ENCODE peak calls at places on chromosomes 1 and 21, in four cellular contexts. C is IMR-90, E is H9, H is mesendoderm. X is an unnamed sample.

GRCh38 chr1:61742620-61743431 is 546 bp downstream of the PATJ start:
- DNase-seq in C (peak), E (peak), H (peak), X (peak)

GRCh38 chr1:163241716-163242115 is 39.0 kb upstream of the RGS5 start:
- DNase-seq in C (no peak), E (no peak), H (no peak), X (no peak)

GRCh38 chr1:11350265-11350664 is 77.3 kb downstream of the UBIAD1 start:
- DNase-seq in C (no peak), E (no peak), H (no peak), X (no peak)

GRCh38 chr1:160619742-160620277 is 27.0 kb downstream of the SLAMF1 start:
- DNase-seq in C (no peak), E (no peak), H (peak), X (no peak)

GRCh38 chr1:90114521-90115141 is 119.7 kb downstream of the ZNF326 start:
- DNase-seq in C (peak), E (no peak), H (peak), X (no peak)

GRCh38 chr1:88394958-88395357 is 289.1 kb upstream of the PKN2 start:
- DNase-seq in C (no peak), E (no peak), H (peak), X (no peak)

GRCh38 chr1:72781038-72781437 is 498.7 kb upstream of the NEGR1 start:
- DNase-seq in C (no peak), E (no peak), H (no peak), X (no peak)

GRCh38 chr1:97745912-97746311 is 174.9 kb downstream of the DPYD start:
- DNase-seq in C (peak), E (no peak), H (peak), X (no peak)

GRCh38 chr1:173093721-173094450 is 43.1 kb upstream of the TNFSF18 start:
- DNase-seq in C (no peak), E (no peak), H (no peak), X (no peak)

GRCh38 chr1:173276922-173277800 is 70.0 kb upstream of the TNFSF4 start:
- DNase-seq in C (no peak), E (no peak), H (no peak), X (no peak)

GRCh38 chr1:18751425-18751824 is 108.0 kb downstream of the TAS1R2 start:
- DNase-seq in C (no peak), E (no peak), H (no peak), X (no peak)

GRCh38 chr1:171220551-171221175 is 27.6 kb upstream of the FMO1 start:
- DNase-seq in C (peak), E (peak), H (peak), X (peak)

GRCh38 chr21:46569071-46569470 is 35.8 kb downstream of the S100B start:
- DNase-seq in C (peak), E (no peak), H (no peak), X (no peak)

GRCh38 chr1:111476761-111477309 is 3.1 kb downstream of the C1orf162 start:
- DNase-seq in C (no peak), E (no peak), H (no peak), X (no peak)

GRCh38 chr1:8015036-8015808 is 10.9 kb downstream of the ERRFI1 start:
- DNase-seq in C (peak), E (no peak), H (peak), X (no peak)

GRCh38 chr1:19504796-19505693 is 19.7 kb upstream of the CAPZB start:
- DNase-seq in C (peak), E (no peak), H (no peak), X (no peak)

GRCh38 chr1:232012773-232013386 is 386.3 kb downstream of the DISC1 start:
- DNase-seq in C (peak), E (no peak), H (no peak), X (no peak)

GRCh38 chr21:29130234-29130993 is at the start of gene MAP3K7CL:
- DNase-seq in C (peak), E (no peak), H (peak), X (no peak)

GRCh38 chr1:188889166-188889565 is 1588.5 kb downstream of the BRINP3 start:
- DNase-seq in C (no peak), E (no peak), H (no peak), X (no peak)
- H3K56ac ChIP-seq in C (no peak), E (no peak), H (no peak), X (no peak)

DNA sequence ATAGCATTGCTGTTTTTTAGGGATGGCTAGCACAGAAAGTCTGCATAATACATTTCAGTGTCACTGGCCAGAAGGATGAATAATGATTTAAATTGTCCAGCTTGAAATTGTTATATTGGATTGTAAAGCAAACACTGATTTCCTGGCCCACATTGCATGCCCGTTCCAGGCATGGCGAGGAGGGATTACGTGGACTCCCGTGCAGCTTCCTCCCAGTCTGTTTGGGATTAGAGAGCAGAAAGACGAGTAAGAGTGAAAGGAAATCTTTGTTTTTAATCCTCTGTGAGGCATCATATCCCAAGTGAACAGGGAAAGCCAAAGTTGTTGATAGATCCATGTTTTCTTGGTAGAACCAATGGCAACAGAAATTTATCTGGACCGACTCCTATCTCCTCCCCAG is 8.4 kb downstream of the TRIM58 start:
- DNase-seq in C (no peak), E (no peak), H (no peak), X (no peak)
- H3K56ac ChIP-seq in C (no peak), E (no peak), H (no peak), X (no peak)

DNA sequence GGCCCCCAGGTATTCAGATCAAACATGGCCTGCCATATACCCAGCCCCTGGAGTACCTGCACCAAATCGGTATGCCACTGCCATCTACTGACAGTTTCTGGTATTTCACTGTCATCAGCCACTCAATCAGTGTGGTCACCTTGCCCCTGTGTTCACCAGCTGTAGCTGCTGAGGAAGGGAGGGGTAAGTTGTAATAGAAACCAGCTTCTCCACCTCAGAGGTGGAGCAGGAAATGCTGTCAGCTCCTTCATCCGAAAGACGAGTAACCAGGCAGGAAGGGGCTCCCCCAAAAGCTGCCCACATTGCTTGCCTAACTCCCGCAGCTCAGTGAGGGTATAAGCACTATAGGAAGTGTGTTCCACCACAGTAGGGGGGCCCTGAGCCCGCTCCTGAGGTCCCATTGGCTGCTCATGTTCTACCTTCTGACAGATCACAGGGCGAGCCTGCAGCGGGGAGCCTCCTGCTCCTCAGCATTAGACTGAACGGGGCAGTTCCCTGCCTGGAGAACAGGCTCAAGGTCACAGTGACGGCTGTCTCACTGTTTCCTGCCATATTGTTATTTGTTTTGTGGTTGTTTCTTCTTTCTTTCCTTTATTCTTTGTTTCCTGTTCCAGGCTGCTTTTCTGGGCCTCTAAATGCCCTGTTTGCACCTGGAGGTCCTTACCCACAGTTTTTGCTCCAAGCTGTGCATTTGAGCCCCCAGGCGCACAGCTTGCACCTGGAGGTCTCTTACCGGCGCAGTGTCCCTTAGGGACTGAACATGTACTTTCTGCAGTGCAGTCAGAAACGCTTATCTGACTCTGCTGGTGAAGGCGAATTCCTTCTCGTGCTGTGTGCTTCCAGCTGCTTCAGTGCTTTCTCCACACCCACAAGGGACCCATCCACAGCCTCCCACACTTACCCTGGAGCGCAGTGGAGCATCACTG is 1638.3 kb downstream of the MRPL39 start:
- DNase-seq in C (peak), E (peak), H (peak), X (peak)
- H3K56ac ChIP-seq in C (no peak), E (no peak), H (no peak), X (no peak)

DNA sequence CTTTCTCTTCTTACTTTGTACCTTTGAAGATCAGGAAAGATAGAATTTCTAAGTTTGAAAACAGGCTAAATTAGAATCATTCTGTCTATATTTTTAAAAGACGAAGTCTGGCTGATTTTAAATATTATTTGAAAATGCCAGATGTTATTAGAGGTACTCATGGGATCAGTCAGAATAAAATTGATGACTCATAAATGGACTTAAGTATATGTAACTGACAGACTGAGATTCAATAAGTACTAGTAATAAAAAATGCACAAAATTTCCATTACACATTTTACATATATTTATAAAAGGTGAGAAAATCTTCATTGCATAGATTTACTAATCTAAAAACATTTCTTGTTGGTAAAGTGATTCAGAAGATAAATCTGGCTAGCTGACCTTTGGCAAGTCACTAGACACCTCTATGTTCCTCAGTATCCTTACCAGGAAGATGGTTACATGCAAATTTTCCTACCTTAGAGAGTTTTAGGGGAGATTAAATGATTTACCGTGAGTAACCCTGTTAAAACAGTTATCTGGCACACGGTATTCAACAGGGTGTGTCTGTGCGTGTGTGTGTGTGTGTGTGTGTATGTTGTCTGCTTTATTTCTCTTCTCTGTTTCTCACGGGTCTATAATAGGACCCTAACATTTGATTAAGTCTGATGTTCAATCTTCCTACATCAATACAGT is 189.0 kb downstream of the RUNX1 start:
- DNase-seq in C (no peak), E (no peak), H (no peak), X (no peak)
- H3K56ac ChIP-seq in C (no peak), E (no peak), H (no peak), X (no peak)

GRCh38 chr1:109717729-109718128 is 5.7 kb downstream of the GSTM5 start:
- DNase-seq in C (no peak), E (no peak), H (no peak), X (no peak)
- H3K56ac ChIP-seq in C (no peak), E (no peak), H (no peak), X (no peak)

GRCh38 chr1:179082308-179083030 is 599 bp downstream of the TOR3A start:
- DNase-seq in C (no peak), E (peak), H (no peak), X (no peak)
- H3K56ac ChIP-seq in C (peak), E (no peak), H (peak), X (no peak)

DNA sequence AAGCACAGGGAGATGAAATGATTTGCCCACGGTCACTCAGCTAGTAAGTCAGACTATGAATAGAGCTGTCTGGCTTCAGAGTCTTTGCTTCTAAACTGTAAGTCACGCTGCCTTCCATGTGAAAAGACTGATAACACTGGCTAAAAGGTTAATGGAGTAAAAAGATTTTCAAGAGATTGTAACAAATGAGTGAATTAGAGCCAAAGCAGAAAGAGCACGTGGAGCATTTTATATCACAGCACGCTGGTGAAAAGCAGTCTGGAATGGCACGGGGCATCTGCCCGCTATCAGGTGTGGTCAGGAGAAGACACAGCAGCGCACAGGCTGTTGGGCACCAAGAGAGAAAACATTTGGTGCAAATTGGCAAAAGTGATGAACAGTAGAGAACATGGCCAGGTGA is 144.8 kb upstream of the GALNT2 start:
- DNase-seq in C (no peak), E (no peak), H (no peak), X (no peak)
- H3K56ac ChIP-seq in C (no peak), E (no peak), H (no peak), X (no peak)

GRCh38 chr1:245671349-245671748 is 516.6 kb downstream of the KIF26B start:
- DNase-seq in C (no peak), E (no peak), H (no peak), X (no peak)
- H3K56ac ChIP-seq in C (no peak), E (no peak), H (no peak), X (peak)